ENCODE peak calls at places on chromosomes 16 and 17, in six cellular contexts. H is activated CD4-positive, alpha-beta T cell treated with anti-CD3 and anti-CD28 coated beads for 24 hours; F is nucleus accumbens; R is Caco-2; E is fibroblast of the conjunctiva; B is T-cell. C is an unnamed sample.

GRCh38 chr17:8557176-8557806 is 73.2 kb downstream of the MYH10 start:
- DNase-seq in H (no peak), F (no peak), R (no peak), E (no peak), B (no peak), C (no peak)

GRCh38 chr16:23564964-23565363 is 7.4 kb downstream of the UBFD1 start:
- DNase-seq in H (no peak), F (no peak), R (no peak), E (no peak), B (no peak), C (no peak)

GRCh38 chr16:68902376-68903345 is 59.3 kb downstream of the TANGO6 start:
- DNase-seq in H (no peak), F (peak), R (peak), E (peak), B (no peak), C (peak)

GRCh38 chr16:48542966-48543365 is 67.0 kb downstream of the N4BP1 start:
- DNase-seq in H (no peak), F (no peak), R (no peak), E (no peak), B (no peak), C (no peak)

GRCh38 chr17:40062347-40063033 is at the start of gene THRA:
- DNase-seq in H (peak), F (peak), R (no peak), E (no peak), B (peak), C (peak)

GRCh38 chr17:30170415-30170987 is 53.9 kb downstream of the NSRP1 start:
- DNase-seq in H (no peak), F (no peak), R (no peak), E (no peak), B (no peak), C (no peak)

GRCh38 chr17:61803216-61803615 is 60.1 kb downstream of the BRIP1 start:
- DNase-seq in H (no peak), F (no peak), R (no peak), E (no peak), B (no peak), C (no peak)

GRCh38 chr17:30253316-30253715 is 17.8 kb upstream of the SLC6A4 start:
- DNase-seq in H (no peak), F (no peak), R (no peak), E (no peak), B (no peak), C (no peak)

GRCh38 chr17:27319536-27320221 is 25.8 kb downstream of the WSB1 start:
- DNase-seq in H (no peak), F (peak), R (no peak), E (peak), B (no peak), C (no peak)

GRCh38 chr16:4372578-4373355 is 1.1 kb downstream of the VASN start:
- DNase-seq in H (no peak), F (peak), R (no peak), E (no peak), B (no peak), C (peak)

GRCh38 chr17:49260011-49260921 is 29.7 kb upstream of the PHOSPHO1 start:
- DNase-seq in H (peak), F (no peak), R (peak), E (peak), B (peak), C (no peak)

GRCh38 chr16:19095699-19096098 is 18.1 kb upstream of the ITPRIPL2 start:
- DNase-seq in H (no peak), F (no peak), R (no peak), E (no peak), B (no peak), C (no peak)

C was measured in amygdala.